ENCODE peak calls at places on chromosomes 12 and 14, in nine cellular contexts. Q, F, M, H, E, B, N, Z and Y are unnamed samples.

GRCh38 chr12:89472508-89472907 is 52.1 kb downstream of the GALNT4 start:
- DNase-seq in Q (no peak), F (no peak), M (no peak), H (no peak), E (no peak), B (no peak), N (no peak), Z (no peak), Y (no peak)

GRCh38 chr14:67426161-67426560 is 14.2 kb upstream of the PLEK2 start:
- DNase-seq in Q (no peak), F (no peak), M (no peak), H (no peak), E (no peak), B (no peak), N (no peak), Z (no peak), Y (no peak)

GRCh38 chr12:48917857-48918537 is 7.3 kb downstream of the FKBP11 start:
- DNase-seq in Q (no peak), F (no peak), M (no peak), H (no peak), E (no peak), B (no peak), N (no peak), Z (no peak), Y (no peak)

GRCh38 chr14:59097681-59098080 is 90.8 kb upstream of the DAAM1 start:
- DNase-seq in Q (no peak), F (peak; percentile 29), M (no peak), H (no peak), E (no peak), B (no peak), N (no peak), Z (no peak), Y (no peak)

GRCh38 chr12:79983969-79984629 is 49.2 kb upstream of the PPP1R12A start:
- DNase-seq in Q (no peak), F (peak; percentile 33), M (peak; percentile 17), H (no peak), E (no peak), B (no peak), N (no peak), Z (no peak), Y (no peak)

GRCh38 chr14:43204816-43205215 is 1302.3 kb downstream of the FSCB start:
- DNase-seq in Q (peak; percentile 1), F (no peak), M (no peak), H (no peak), E (no peak), B (no peak), N (no peak), Z (peak; percentile 5), Y (no peak)

GRCh38 chr12:15497621-15498285 is 175.4 kb downstream of the PTPRO start:
- DNase-seq in Q (no peak), F (no peak), M (no peak), H (no peak), E (no peak), B (no peak), N (no peak), Z (no peak), Y (no peak)

GRCh38 chr12:34342048-34342447 is 319.8 kb downstream of the ALG10 start:
- DNase-seq in Q (no peak), F (no peak), M (no peak), H (no peak), E (no peak), B (no peak), N (no peak), Z (no peak), Y (no peak)

GRCh38 chr12:67790660-67791059 is 142.1 kb downstream of the DYRK2 start:
- DNase-seq in Q (no peak), F (no peak), M (no peak), H (no peak), E (no peak), B (no peak), N (no peak), Z (no peak), Y (no peak)

GRCh38 chr14:67241416-67242362 is at the start of gene PALS1:
- DNase-seq in Q (peak; percentile 55), F (peak; percentile 76), M (peak; percentile 39), H (no peak), E (no peak), B (peak; percentile 32), N (no peak), Z (no peak), Y (peak; percentile 83)

GRCh38 chr12:31600252-31600651 is 9.3 kb upstream of the DENND5B start:
- DNase-seq in Q (no peak), F (no peak), M (no peak), H (no peak), E (no peak), B (no peak), N (no peak), Z (no peak), Y (no peak)

GRCh38 chr14:42000450-42000849 is 393.8 kb downstream of the LRFN5 start:
- DNase-seq in Q (no peak), F (no peak), M (no peak), H (no peak), E (no peak), B (no peak), N (no peak), Z (no peak), Y (no peak)

GRCh38 chr12:124761876-124762275 is 101.8 kb downstream of the SCARB1 start:
- DNase-seq in Q (no peak), F (peak; percentile 41), M (no peak), H (no peak), E (no peak), B (no peak), N (no peak), Z (no peak), Y (no peak)

GRCh38 chr12:122471324-122472226 is 29.2 kb downstream of the ZCCHC8 start:
- DNase-seq in Q (peak; percentile 59), F (peak; percentile 85), M (peak; percentile 37), H (peak; percentile 42), E (no peak), B (peak; percentile 54), N (no peak), Z (no peak), Y (no peak)

GRCh38 chr14:61247935-61248334 is 33.2 kb downstream of the TMEM30B start:
- DNase-seq in Q (peak; percentile 75), F (no peak), M (no peak), H (no peak), E (no peak), B (no peak), N (no peak), Z (peak; percentile 73), Y (no peak)

GRCh38 chr12:95611676-95612309 is 60.5 kb upstream of the USP44 start:
- DNase-seq in Q (no peak), F (no peak), M (no peak), H (no peak), E (no peak), B (no peak), N (no peak), Z (no peak), Y (no peak)

GRCh38 chr14:104091061-104091926 is 5.8 kb downstream of the ASPG start:
- DNase-seq in Q (no peak), F (no peak), M (no peak), H (no peak), E (no peak), B (no peak), N (no peak), Z (no peak), Y (peak; percentile 22)
- TF ChIP-seq CTCF in Q (no peak), F (no peak), M (no peak), H (no peak), E (no peak), B (no peak), N (no peak), Z (no peak), Y (no peak)

GRCh38 chr12:2346405-2346804 is 293.6 kb downstream of the CACNA1C start:
- DNase-seq in Q (no peak), F (no peak), M (no peak), H (no peak), E (no peak), B (no peak), N (no peak), Z (no peak), Y (no peak)

GRCh38 chr12:2347137-2347843 is 294.5 kb downstream of the CACNA1C start:
- DNase-seq in Q (no peak), F (no peak), M (no peak), H (no peak), E (no peak), B (no peak), N (no peak), Z (no peak), Y (no peak)

GRCh38 chr12:2348477-2348852 is 295.7 kb downstream of the CACNA1C start:
- DNase-seq in Q (no peak), F (no peak), M (no peak), H (no peak), E (no peak), B (no peak), N (no peak), Z (no peak), Y (no peak)

GRCh38 chr12:2345902-2346301 is 293.1 kb downstream of the CACNA1C start:
- DNase-seq in Q (no peak), F (no peak), M (no peak), H (no peak), E (no peak), B (no peak), N (no peak), Z (no peak), Y (no peak)

GRCh38 chr12:2347844-2348476 is 295.2 kb downstream of the CACNA1C start:
- DNase-seq in Q (no peak), F (no peak), M (no peak), H (no peak), E (no peak), B (no peak), N (no peak), Z (no peak), Y (no peak)
- TF ChIP-seq CTCF in Q (no peak), F (no peak), M (no peak), H (no peak), E (no peak), B (no peak), N (no peak), Z (no peak), Y (no peak)

DNA sequence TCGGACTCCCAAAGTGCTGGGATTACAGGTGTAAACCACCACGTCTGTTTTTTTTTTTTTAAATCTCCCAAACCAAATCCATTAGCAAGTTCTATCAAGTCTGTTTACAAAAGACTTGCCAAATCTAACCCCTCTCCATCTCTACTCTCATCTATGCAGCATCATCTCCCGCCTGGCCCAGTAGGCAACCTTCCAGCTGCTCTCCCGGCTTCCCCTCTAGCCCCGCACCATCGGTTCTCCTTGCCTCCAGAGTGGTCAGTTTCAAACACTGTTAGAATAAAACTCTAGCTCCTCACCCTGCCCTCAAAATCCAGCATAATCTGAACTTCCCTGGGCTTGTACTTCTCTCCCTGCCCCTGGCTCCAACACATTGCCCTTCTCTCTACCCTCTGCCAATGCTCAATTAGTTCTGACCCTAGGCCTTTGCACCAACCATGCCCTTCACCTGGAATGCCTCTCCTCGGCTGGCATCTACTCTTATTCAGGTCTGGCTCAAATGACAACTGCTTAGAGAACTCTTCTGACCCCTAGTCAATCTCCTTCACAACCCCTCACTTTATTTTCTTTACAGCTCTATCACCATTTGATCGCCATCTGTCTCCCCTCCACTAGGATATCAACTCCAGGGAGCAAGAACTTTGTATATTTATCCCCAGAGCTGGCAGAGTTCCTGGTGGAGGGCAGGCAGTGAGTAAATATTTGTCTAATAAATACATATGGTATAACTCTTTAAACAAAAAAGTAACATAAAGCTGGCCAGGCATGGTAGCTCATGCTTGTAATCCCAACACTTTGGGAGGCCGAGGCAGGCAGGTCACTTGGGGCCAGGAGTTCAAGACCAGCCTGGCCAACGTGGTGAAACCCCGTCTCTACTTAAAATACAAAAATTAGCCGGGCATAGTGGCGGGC is 4.9 kb downstream of the WSB2 start:
- DNase-seq in Q (no peak), F (no peak), M (no peak), H (no peak), E (no peak), B (no peak), N (no peak), Z (no peak), Y (no peak)
- TF ChIP-seq CTCF in Q (no peak), F (no peak), M (no peak), H (no peak), E (no peak), B (no peak), N (no peak), Z (no peak), Y (no peak)

GRCh38 chr14:64801800-64802199 is 77.9 kb downstream of the SPTB start:
- DNase-seq in Q (no peak), F (peak; percentile 12), M (no peak), H (peak; percentile 39), E (no peak), B (peak; percentile 45), N (no peak), Z (no peak), Y (peak; percentile 50)
- TF ChIP-seq CTCF in Q (peak; percentile 43), F (peak; percentile 32), M (peak; percentile 49), H (no peak), E (no peak), B (peak; percentile 27), N (peak; percentile 56), Z (peak; percentile 55), Y (peak; percentile 36)